ENCODE peak calls at places on chromosomes 4 and X, in eight cellular contexts. One of them, this sample, is unnamed.

GRCh38 chrX:17703201-17703600 is 34.1 kb upstream of the SCML1 start:
- DNase-seq in mesothelial cell of epicardium: no peak
- DNase-seq in endothelial cell: no peak
- DNase-seq in GM13976: no peak
- DNase-seq in psoas muscle: no peak
- DNase-seq in ovary: no peak
- DNase-seq in LNCaP clone FGC: no peak
- DNase-seq in mammary epithelial cell: peak
- DNase-seq in this sample: no peak

GRCh38 chr4:184384056-184384809 is 90.1 kb downstream of the IRF2 start:
- DNase-seq in mammary epithelial cell: peak
- DNase-seq in psoas muscle: no peak
- DNase-seq in GM13976: peak
- DNase-seq in mesothelial cell of epicardium: no peak
- DNase-seq in LNCaP clone FGC: no peak
- DNase-seq in ovary: peak
- DNase-seq in endothelial cell: no peak
- DNase-seq in this sample: peak

GRCh38 chr4:24686866-24687672 is 102.7 kb upstream of the DHX15 start:
- DNase-seq in GM13976: no peak
- DNase-seq in mesothelial cell of epicardium: no peak
- DNase-seq in LNCaP clone FGC: peak
- DNase-seq in ovary: no peak
- DNase-seq in mammary epithelial cell: no peak
- DNase-seq in psoas muscle: no peak
- DNase-seq in endothelial cell: no peak
- DNase-seq in this sample: peak

GRCh38 chr4:20486433-20486832 is 213.8 kb upstream of the PACRGL start:
- DNase-seq in mesothelial cell of epicardium: no peak
- DNase-seq in GM13976: no peak
- DNase-seq in endothelial cell: no peak
- DNase-seq in LNCaP clone FGC: peak
- DNase-seq in psoas muscle: no peak
- DNase-seq in mammary epithelial cell: no peak
- DNase-seq in ovary: no peak
- DNase-seq in this sample: no peak

GRCh38 chrX:26845051-26845450 is 618.1 kb downstream of the PPP4R3C start:
- DNase-seq in mesothelial cell of epicardium: no peak
- DNase-seq in ovary: no peak
- DNase-seq in GM13976: no peak
- DNase-seq in mammary epithelial cell: no peak
- DNase-seq in psoas muscle: no peak
- DNase-seq in LNCaP clone FGC: no peak
- DNase-seq in endothelial cell: no peak
- DNase-seq in this sample: no peak

GRCh38 chrX:95145848-95146540 is 1472.0 kb downstream of the FAM133A start:
- DNase-seq in mammary epithelial cell: peak
- DNase-seq in GM13976: no peak
- DNase-seq in endothelial cell: no peak
- DNase-seq in ovary: no peak
- DNase-seq in psoas muscle: no peak
- DNase-seq in LNCaP clone FGC: no peak
- DNase-seq in mesothelial cell of epicardium: no peak
- DNase-seq in this sample: no peak

GRCh38 chrX:130114141-130114561 is 3.9 kb upstream of the ELF4 start:
- DNase-seq in psoas muscle: no peak
- DNase-seq in mammary epithelial cell: peak
- DNase-seq in GM13976: no peak
- DNase-seq in ovary: no peak
- DNase-seq in endothelial cell: no peak
- DNase-seq in LNCaP clone FGC: no peak
- DNase-seq in mesothelial cell of epicardium: no peak
- DNase-seq in this sample: no peak

GRCh38 chrX:68719181-68719903 is 71.9 kb downstream of the STARD8 start:
- DNase-seq in mammary epithelial cell: no peak
- DNase-seq in ovary: no peak
- DNase-seq in endothelial cell: no peak
- DNase-seq in LNCaP clone FGC: no peak
- DNase-seq in GM13976: no peak
- DNase-seq in psoas muscle: no peak
- DNase-seq in mesothelial cell of epicardium: no peak
- DNase-seq in this sample: no peak

GRCh38 chr4:141571368-141571767 is 65.0 kb upstream of the IL15 start:
- DNase-seq in psoas muscle: no peak
- DNase-seq in ovary: no peak
- DNase-seq in GM13976: no peak
- DNase-seq in endothelial cell: no peak
- DNase-seq in mammary epithelial cell: peak
- DNase-seq in LNCaP clone FGC: no peak
- DNase-seq in mesothelial cell of epicardium: no peak
- DNase-seq in this sample: no peak

GRCh38 chrX:66018585-66019309 is 21.1 kb downstream of the VSIG4 start:
- DNase-seq in ovary: no peak
- DNase-seq in endothelial cell: no peak
- DNase-seq in LNCaP clone FGC: no peak
- DNase-seq in mammary epithelial cell: no peak
- DNase-seq in GM13976: no peak
- DNase-seq in psoas muscle: no peak
- DNase-seq in mesothelial cell of epicardium: no peak
- DNase-seq in this sample: no peak

GRCh38 chr4:152707632-152708031 is 27.8 kb upstream of the TMEM154 start:
- DNase-seq in LNCaP clone FGC: no peak
- DNase-seq in ovary: no peak
- DNase-seq in mesothelial cell of epicardium: no peak
- DNase-seq in psoas muscle: no peak
- DNase-seq in endothelial cell: no peak
- DNase-seq in mammary epithelial cell: no peak
- DNase-seq in GM13976: no peak
- DNase-seq in this sample: no peak

GRCh38 chrX:40095588-40096394 is 2.0 kb downstream of the BCOR start:
- DNase-seq in endothelial cell: no peak
- DNase-seq in ovary: no peak
- DNase-seq in GM13976: no peak
- DNase-seq in psoas muscle: no peak
- DNase-seq in mammary epithelial cell: peak
- DNase-seq in mesothelial cell of epicardium: no peak
- DNase-seq in LNCaP clone FGC: no peak
- DNase-seq in this sample: no peak

GRCh38 chr4:173275150-173275549 is 59.0 kb downstream of the HMGB2 start:
- DNase-seq in mammary epithelial cell: no peak
- DNase-seq in ovary: no peak
- DNase-seq in LNCaP clone FGC: no peak
- DNase-seq in mesothelial cell of epicardium: no peak
- DNase-seq in endothelial cell: no peak
- DNase-seq in psoas muscle: no peak
- DNase-seq in GM13976: no peak
- DNase-seq in this sample: no peak

GRCh38 chrX:23786268-23786815 is 3.4 kb downstream of the SAT1 start:
- DNase-seq in LNCaP clone FGC: no peak
- DNase-seq in psoas muscle: no peak
- DNase-seq in mammary epithelial cell: no peak
- DNase-seq in mesothelial cell of epicardium: no peak
- DNase-seq in endothelial cell: no peak
- DNase-seq in ovary: no peak
- DNase-seq in GM13976: no peak
- DNase-seq in this sample: no peak

DNA sequence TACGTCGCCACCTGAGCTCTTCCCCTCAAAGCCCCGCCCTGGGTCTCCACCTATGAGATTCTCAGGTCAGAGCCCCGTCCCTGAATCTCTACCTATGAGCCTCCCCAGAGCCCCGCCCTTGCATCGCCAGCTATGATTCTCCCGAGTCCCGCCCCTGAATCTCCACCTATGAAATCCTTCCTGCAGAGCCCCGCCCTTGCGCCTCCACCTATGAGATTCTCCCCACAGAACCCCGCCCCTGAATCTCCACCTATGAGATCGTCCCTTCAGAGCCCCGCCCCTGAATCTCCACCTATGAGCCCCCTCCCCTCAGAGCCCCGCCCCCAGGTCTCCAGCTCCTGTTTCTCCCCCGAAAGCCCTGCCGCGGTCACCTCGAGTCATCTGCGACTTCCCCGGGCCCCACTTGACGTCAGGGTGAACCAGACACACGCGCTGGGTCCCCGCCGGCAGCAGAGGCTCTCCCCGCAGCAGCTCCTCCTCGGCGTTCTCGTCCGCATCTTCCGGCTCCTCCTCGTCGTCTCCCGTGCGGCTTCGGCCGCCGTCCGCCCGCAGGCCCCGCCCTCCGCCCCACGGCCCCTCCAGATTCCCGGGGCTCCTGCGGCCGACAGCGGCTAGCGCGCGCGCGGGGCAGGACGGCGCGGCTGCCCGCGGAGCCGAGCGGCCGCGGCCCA is 393 bp downstream of the GTPBP6 start:
- DNase-seq in mesothelial cell of epicardium: peak
- DNase-seq in GM13976: peak
- DNase-seq in psoas muscle: peak
- DNase-seq in ovary: peak
- DNase-seq in endothelial cell: peak
- DNase-seq in mammary epithelial cell: peak
- DNase-seq in LNCaP clone FGC: peak
- DNase-seq in this sample: peak
- TF ChIP-seq CTCF in mesothelial cell of epicardium: no peak
- TF ChIP-seq CTCF in GM13976: no peak
- TF ChIP-seq CTCF in psoas muscle: no peak
- TF ChIP-seq CTCF in ovary: peak
- TF ChIP-seq CTCF in endothelial cell: no peak
- TF ChIP-seq CTCF in mammary epithelial cell: no peak
- TF ChIP-seq CTCF in LNCaP clone FGC: no peak
- TF ChIP-seq CTCF in this sample: no peak

DNA sequence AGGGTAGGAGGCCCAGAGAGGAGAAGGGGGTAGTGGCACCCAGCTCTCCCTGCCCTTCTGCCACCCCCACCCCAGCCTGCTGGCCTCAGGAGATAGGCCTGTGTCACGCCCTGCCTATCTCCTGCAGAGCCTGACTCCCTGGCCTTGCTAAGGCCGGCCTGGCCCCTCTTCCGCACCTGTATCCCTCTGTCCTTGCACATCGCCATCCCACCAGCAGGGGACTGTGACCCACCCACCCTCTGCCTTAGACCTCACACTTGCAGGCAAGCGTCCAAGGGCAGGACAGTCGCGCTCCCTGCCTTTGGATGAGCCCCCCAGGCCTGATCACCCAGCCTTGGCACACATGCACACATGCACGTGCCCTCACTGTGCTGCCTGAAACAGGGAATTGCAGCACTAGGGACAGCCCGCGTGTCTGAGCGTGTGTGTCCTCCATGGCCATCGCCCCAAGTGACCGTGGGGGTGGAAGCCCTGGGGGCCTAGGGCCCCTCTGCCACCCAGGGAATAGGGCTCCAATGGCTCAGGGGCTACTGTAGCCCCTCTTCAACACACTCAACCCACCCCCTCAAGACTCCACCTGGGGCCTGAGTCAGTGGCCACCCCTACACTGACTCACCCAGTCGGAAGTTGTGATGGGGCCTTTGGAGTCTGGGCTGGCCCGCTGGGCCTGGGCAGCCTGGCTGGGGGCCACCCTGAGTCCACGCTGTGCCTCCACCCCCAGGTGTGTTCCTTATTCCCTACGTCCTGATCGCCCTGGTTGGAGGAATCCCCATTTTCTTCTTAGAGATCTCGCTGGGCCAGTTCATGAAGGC is 2.1 kb downstream of the SLC6A8 start:
- DNase-seq in mammary epithelial cell: peak
- DNase-seq in mesothelial cell of epicardium: no peak
- DNase-seq in ovary: peak
- DNase-seq in psoas muscle: no peak
- DNase-seq in GM13976: no peak
- DNase-seq in endothelial cell: peak
- DNase-seq in LNCaP clone FGC: no peak
- DNase-seq in this sample: no peak
- TF ChIP-seq CTCF in mammary epithelial cell: no peak
- TF ChIP-seq CTCF in mesothelial cell of epicardium: no peak
- TF ChIP-seq CTCF in ovary: no peak
- TF ChIP-seq CTCF in psoas muscle: no peak
- TF ChIP-seq CTCF in GM13976: no peak
- TF ChIP-seq CTCF in endothelial cell: no peak
- TF ChIP-seq CTCF in LNCaP clone FGC: no peak
- TF ChIP-seq CTCF in this sample: no peak

GRCh38 chrX:136950206-136950605 is 69.7 kb upstream of the RBMX start:
- DNase-seq in mesothelial cell of epicardium: no peak
- DNase-seq in LNCaP clone FGC: no peak
- DNase-seq in ovary: no peak
- DNase-seq in psoas muscle: no peak
- DNase-seq in endothelial cell: no peak
- DNase-seq in GM13976: no peak
- DNase-seq in mammary epithelial cell: no peak
- DNase-seq in this sample: no peak

GRCh38 chrX:136953867-136954787 is 73.6 kb upstream of the RBMX start:
- DNase-seq in mesothelial cell of epicardium: peak
- DNase-seq in GM13976: peak
- DNase-seq in mammary epithelial cell: peak
- DNase-seq in endothelial cell: peak
- DNase-seq in LNCaP clone FGC: peak
- DNase-seq in psoas muscle: peak
- DNase-seq in ovary: peak
- DNase-seq in this sample: peak

GRCh38 chrX:136954930-136955329 is 74.4 kb upstream of the RBMX start:
- DNase-seq in psoas muscle: no peak
- DNase-seq in endothelial cell: no peak
- DNase-seq in ovary: no peak
- DNase-seq in mesothelial cell of epicardium: no peak
- DNase-seq in mammary epithelial cell: peak
- DNase-seq in LNCaP clone FGC: no peak
- DNase-seq in GM13976: peak
- DNase-seq in this sample: no peak
- TF ChIP-seq CTCF in psoas muscle: peak
- TF ChIP-seq CTCF in endothelial cell: peak
- TF ChIP-seq CTCF in ovary: no peak
- TF ChIP-seq CTCF in mesothelial cell of epicardium: peak
- TF ChIP-seq CTCF in mammary epithelial cell: peak
- TF ChIP-seq CTCF in LNCaP clone FGC: peak
- TF ChIP-seq CTCF in GM13976: no peak
- TF ChIP-seq CTCF in this sample: peak

DNA sequence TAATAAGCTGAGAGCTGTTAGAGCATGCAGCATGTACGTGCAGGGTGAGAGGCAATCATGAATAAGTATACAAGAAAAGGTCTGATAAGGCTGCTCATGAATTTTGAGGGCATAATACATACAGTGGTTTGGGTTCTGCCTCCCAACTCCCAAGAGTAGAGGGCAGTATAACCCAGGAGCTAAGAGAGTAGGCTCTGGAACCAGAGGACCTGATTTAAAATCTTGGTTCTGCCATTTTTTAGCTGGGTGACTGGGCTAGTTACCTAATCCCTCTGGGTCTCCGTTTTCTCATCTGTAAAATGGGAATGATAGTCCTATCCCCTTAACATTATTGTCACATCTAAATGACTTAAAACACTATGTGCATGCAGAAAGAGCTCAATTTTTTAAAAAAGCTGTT is 85.3 kb downstream of the LNX1 start:
- DNase-seq in mammary epithelial cell: no peak
- DNase-seq in ovary: no peak
- DNase-seq in psoas muscle: no peak
- DNase-seq in GM13976: no peak
- DNase-seq in mesothelial cell of epicardium: no peak
- DNase-seq in LNCaP clone FGC: no peak
- DNase-seq in endothelial cell: no peak
- DNase-seq in this sample: no peak
- TF ChIP-seq CTCF in mammary epithelial cell: peak
- TF ChIP-seq CTCF in ovary: no peak
- TF ChIP-seq CTCF in psoas muscle: no peak
- TF ChIP-seq CTCF in GM13976: no peak
- TF ChIP-seq CTCF in mesothelial cell of epicardium: no peak
- TF ChIP-seq CTCF in LNCaP clone FGC: peak
- TF ChIP-seq CTCF in endothelial cell: no peak
- TF ChIP-seq CTCF in this sample: no peak